ENCODE peak calls at places on chromosome 9, in seven cellular contexts. One of them, this sample, is unnamed.

GRCh38 chr9:134968011-134968822 is 50.5 kb upstream of the FCN1 start:
- DNase-seq in hypothalamus: no peak
- DNase-seq in CD8-positive, alpha-beta T cell: no peak
- DNase-seq in posterior cingulate gyrus: peak; percentile 75
- DNase-seq in astrocyte of the cerebellum: no peak
- DNase-seq in A549: no peak
- DNase-seq in GM23338: peak; percentile 33
- DNase-seq in this sample: no peak

GRCh38 chr9:27665121-27665520 is 91.8 kb upstream of the C9orf72 start:
- DNase-seq in GM23338: peak; percentile 62
- DNase-seq in posterior cingulate gyrus: peak; percentile 9
- DNase-seq in CD8-positive, alpha-beta T cell: no peak
- DNase-seq in astrocyte of the cerebellum: no peak
- DNase-seq in hypothalamus: no peak
- DNase-seq in A549: no peak
- DNase-seq in this sample: peak; percentile 20

GRCh38 chr9:87259543-87259942 is 238.1 kb upstream of the DAPK1 start:
- DNase-seq in CD8-positive, alpha-beta T cell: no peak
- DNase-seq in GM23338: no peak
- DNase-seq in posterior cingulate gyrus: no peak
- DNase-seq in hypothalamus: no peak
- DNase-seq in A549: no peak
- DNase-seq in astrocyte of the cerebellum: no peak
- DNase-seq in this sample: no peak

GRCh38 chr9:18614651-18615050 is 140.7 kb downstream of the ADAMTSL1 start:
- DNase-seq in hypothalamus: no peak
- DNase-seq in GM23338: no peak
- DNase-seq in CD8-positive, alpha-beta T cell: no peak
- DNase-seq in posterior cingulate gyrus: no peak
- DNase-seq in astrocyte of the cerebellum: no peak
- DNase-seq in A549: no peak
- DNase-seq in this sample: no peak

GRCh38 chr9:111352545-111352944 is 22.5 kb upstream of the OR2K2 start:
- DNase-seq in hypothalamus: no peak
- DNase-seq in posterior cingulate gyrus: no peak
- DNase-seq in astrocyte of the cerebellum: no peak
- DNase-seq in A549: no peak
- DNase-seq in GM23338: no peak
- DNase-seq in CD8-positive, alpha-beta T cell: no peak
- DNase-seq in this sample: no peak

GRCh38 chr9:90300901-90301688 is 341.5 kb downstream of the DIRAS2 start:
- DNase-seq in A549: peak; percentile 90
- DNase-seq in CD8-positive, alpha-beta T cell: no peak
- DNase-seq in astrocyte of the cerebellum: peak; percentile 60
- DNase-seq in hypothalamus: no peak
- DNase-seq in GM23338: no peak
- DNase-seq in posterior cingulate gyrus: no peak
- DNase-seq in this sample: peak; percentile 18

GRCh38 chr9:129719135-129719534 is 33.7 kb downstream of the PTGES start:
- DNase-seq in A549: no peak
- DNase-seq in GM23338: peak; percentile 81
- DNase-seq in astrocyte of the cerebellum: no peak
- DNase-seq in hypothalamus: no peak
- DNase-seq in CD8-positive, alpha-beta T cell: no peak
- DNase-seq in posterior cingulate gyrus: no peak
- DNase-seq in this sample: no peak

GRCh38 chr9:17871213-17871890 is 292.5 kb downstream of the SH3GL2 start:
- DNase-seq in GM23338: no peak
- DNase-seq in hypothalamus: no peak
- DNase-seq in CD8-positive, alpha-beta T cell: no peak
- DNase-seq in A549: no peak
- DNase-seq in astrocyte of the cerebellum: no peak
- DNase-seq in posterior cingulate gyrus: no peak
- DNase-seq in this sample: no peak

GRCh38 chr9:21677834-21678233 is 124.6 kb upstream of the MTAP start:
- DNase-seq in A549: peak; percentile 95
- DNase-seq in CD8-positive, alpha-beta T cell: no peak
- DNase-seq in astrocyte of the cerebellum: no peak
- DNase-seq in hypothalamus: no peak
- DNase-seq in GM23338: no peak
- DNase-seq in posterior cingulate gyrus: no peak
- DNase-seq in this sample: no peak

GRCh38 chr9:97501177-97501971 is at the start of gene TMOD1:
- DNase-seq in CD8-positive, alpha-beta T cell: peak; percentile 10
- DNase-seq in A549: peak; percentile 45
- DNase-seq in astrocyte of the cerebellum: no peak
- DNase-seq in hypothalamus: no peak
- DNase-seq in GM23338: peak; percentile 73
- DNase-seq in posterior cingulate gyrus: peak; percentile 87
- DNase-seq in this sample: peak; percentile 62

GRCh38 chr9:95171001-95171400 is 146.5 kb downstream of the FANCC start:
- DNase-seq in hypothalamus: no peak
- DNase-seq in CD8-positive, alpha-beta T cell: no peak
- DNase-seq in GM23338: peak; percentile 13
- DNase-seq in posterior cingulate gyrus: no peak
- DNase-seq in astrocyte of the cerebellum: no peak
- DNase-seq in A549: no peak
- DNase-seq in this sample: no peak

GRCh38 chr9:127813739-127814226 is 11.1 kb downstream of the FPGS start:
- DNase-seq in hypothalamus: no peak
- DNase-seq in CD8-positive, alpha-beta T cell: no peak
- DNase-seq in GM23338: no peak
- DNase-seq in A549: no peak
- DNase-seq in astrocyte of the cerebellum: no peak
- DNase-seq in posterior cingulate gyrus: no peak
- DNase-seq in this sample: no peak

GRCh38 chr9:1216532-1216931 is 166.4 kb downstream of the DMRT2 start:
- DNase-seq in astrocyte of the cerebellum: no peak
- DNase-seq in CD8-positive, alpha-beta T cell: no peak
- DNase-seq in GM23338: no peak
- DNase-seq in A549: no peak
- DNase-seq in posterior cingulate gyrus: no peak
- DNase-seq in hypothalamus: no peak
- DNase-seq in this sample: no peak

GRCh38 chr9:114484854-114485443 is 20.3 kb downstream of the WHRN start:
- DNase-seq in CD8-positive, alpha-beta T cell: peak; percentile 11
- DNase-seq in astrocyte of the cerebellum: no peak
- DNase-seq in posterior cingulate gyrus: no peak
- DNase-seq in hypothalamus: no peak
- DNase-seq in A549: peak; percentile 18
- DNase-seq in GM23338: no peak
- DNase-seq in this sample: no peak

GRCh38 chr9:81529556-81530193 is 159.7 kb downstream of the TLE1 start:
- DNase-seq in A549: peak; percentile 78
- DNase-seq in astrocyte of the cerebellum: no peak
- DNase-seq in GM23338: no peak
- DNase-seq in posterior cingulate gyrus: no peak
- DNase-seq in CD8-positive, alpha-beta T cell: no peak
- DNase-seq in hypothalamus: no peak
- DNase-seq in this sample: no peak

GRCh38 chr9:7489018-7489417 is 310.6 kb downstream of the DMAC1 start:
- DNase-seq in posterior cingulate gyrus: no peak
- DNase-seq in A549: no peak
- DNase-seq in hypothalamus: no peak
- DNase-seq in GM23338: no peak
- DNase-seq in CD8-positive, alpha-beta T cell: no peak
- DNase-seq in astrocyte of the cerebellum: no peak
- DNase-seq in this sample: peak; percentile 56

GRCh38 chr9:127854169-127854833 is at the start of gene ENG:
- DNase-seq in posterior cingulate gyrus: no peak
- DNase-seq in hypothalamus: no peak
- DNase-seq in A549: no peak
- DNase-seq in GM23338: peak; percentile 73
- DNase-seq in astrocyte of the cerebellum: no peak
- DNase-seq in CD8-positive, alpha-beta T cell: no peak
- DNase-seq in this sample: no peak

GRCh38 chr9:128624566-128624965 is 32.1 kb downstream of the DYNC2I2 start:
- DNase-seq in CD8-positive, alpha-beta T cell: no peak
- DNase-seq in GM23338: no peak
- DNase-seq in hypothalamus: no peak
- DNase-seq in A549: no peak
- DNase-seq in astrocyte of the cerebellum: no peak
- DNase-seq in posterior cingulate gyrus: peak; percentile 74
- DNase-seq in this sample: no peak

GRCh38 chr9:109590945-109591344 is 92.8 kb upstream of the PTPN3 start:
- DNase-seq in hypothalamus: no peak
- DNase-seq in astrocyte of the cerebellum: no peak
- DNase-seq in CD8-positive, alpha-beta T cell: no peak
- DNase-seq in GM23338: no peak
- DNase-seq in posterior cingulate gyrus: no peak
- DNase-seq in A549: no peak
- DNase-seq in this sample: no peak

GRCh38 chr9:113475031-113475430 is 11.5 kb downstream of the RGS3 start:
- DNase-seq in posterior cingulate gyrus: no peak
- DNase-seq in A549: no peak
- DNase-seq in CD8-positive, alpha-beta T cell: no peak
- DNase-seq in hypothalamus: no peak
- DNase-seq in astrocyte of the cerebellum: no peak
- DNase-seq in GM23338: no peak
- DNase-seq in this sample: no peak